ENCODE peak calls at places on chromosomes 13 and 19, in six cellular contexts. F, P, R, Y, T and L are unnamed samples.

GRCh38 chr13:49935171-49936084 is 712 bp downstream of the SPRYD7 start:
- DNase-seq in P (peak; percentile 79), T (peak; percentile 67), F (peak; percentile 30), Y (peak; percentile 66), R (no peak), L (peak; percentile 81)

GRCh38 chr19:41537789-41538188 is 38.2 kb upstream of the CEACAM21 start:
- DNase-seq in T (no peak), F (no peak), R (no peak), Y (no peak), P (peak; percentile 7), L (no peak)

GRCh38 chr19:41860419-41861097 is 503 bp downstream of the RPS19 start:
- DNase-seq in P (no peak), Y (no peak), R (no peak), T (no peak), F (no peak), L (no peak)

GRCh38 chr19:7852851-7853759 is 21.1 kb downstream of the PRR36 start:
- DNase-seq in R (peak; percentile 95), Y (peak; percentile 85), T (peak; percentile 86), F (peak; percentile 78), P (peak; percentile 63), L (no peak)

GRCh38 chr13:57286511-57287098 is 119.6 kb downstream of the PRR20E start:
- DNase-seq in P (no peak), T (no peak), R (no peak), F (no peak), Y (no peak), L (no peak)

GRCh38 chr13:71879129-71879535 is 12.1 kb upstream of the DACH1 start:
- DNase-seq in P (peak; percentile 37), T (no peak), Y (peak; percentile 8), F (no peak), R (peak; percentile 29), L (peak; percentile 55)

GRCh38 chr19:58409010-58409790 is 751 bp downstream of the ZNF584 start:
- DNase-seq in F (no peak), R (no peak), Y (no peak), P (no peak), T (no peak), L (no peak)

GRCh38 chr13:110303644-110304043 is 3.3 kb downstream of the COL4A1 start:
- DNase-seq in Y (no peak), R (no peak), F (no peak), P (no peak), T (no peak), L (no peak)

GRCh38 chr19:44783545-44783944 is 5.9 kb downstream of the CBLC start:
- DNase-seq in P (no peak), F (no peak), Y (no peak), T (no peak), R (no peak), L (no peak)

GRCh38 chr13:81171065-81171647 is 830.2 kb upstream of the SPRY2 start:
- DNase-seq in R (no peak), F (no peak), P (peak; percentile 3), T (no peak), Y (peak; percentile 3), L (no peak)

GRCh38 chr13:92196566-92197256 is 798.3 kb downstream of the GPC5 start:
- DNase-seq in F (no peak), T (no peak), R (no peak), Y (no peak), P (no peak), L (no peak)

GRCh38 chr19:10872551-10873107 is 1.3 kb downstream of the CARM1 start:
- DNase-seq in Y (no peak), T (no peak), F (no peak), P (no peak), R (no peak), L (no peak)

GRCh38 chr13:64798422-64798821 is 2431.7 kb downstream of the PCDH9 start:
- DNase-seq in T (no peak), Y (no peak), P (no peak), R (no peak), F (no peak), L (no peak)

GRCh38 chr13:67140006-67140405 is 90.1 kb downstream of the PCDH9 start:
- DNase-seq in T (no peak), F (no peak), R (no peak), Y (no peak), P (no peak), L (no peak)

GRCh38 chr13:105087941-105088340 is 1447.5 kb downstream of the EFNB2 start:
- DNase-seq in Y (no peak), T (no peak), F (no peak), R (no peak), P (no peak), L (no peak)

GRCh38 chr13:35347679-35348205 is 128.7 kb downstream of the MAB21L1 start:
- DNase-seq in Y (no peak), T (no peak), P (no peak), R (no peak), F (no peak), L (no peak)

GRCh38 chr13:29541400-29541799 is 54.1 kb downstream of the SLC7A1 start:
- DNase-seq in P (no peak), Y (no peak), F (no peak), R (no peak), T (no peak), L (no peak)

GRCh38 chr13:29540799-29541198 is 54.7 kb downstream of the SLC7A1 start:
- DNase-seq in Y (no peak), R (no peak), F (no peak), T (no peak), P (no peak), L (no peak)

GRCh38 chr13:29540334-29540733 is 55.2 kb downstream of the SLC7A1 start:
- DNase-seq in F (no peak), T (no peak), P (no peak), Y (no peak), R (no peak), L (no peak)

GRCh38 chr13:29538625-29538976 is 56.9 kb downstream of the SLC7A1 start:
- DNase-seq in R (no peak), Y (no peak), P (no peak), T (no peak), F (no peak), L (no peak)

DNA sequence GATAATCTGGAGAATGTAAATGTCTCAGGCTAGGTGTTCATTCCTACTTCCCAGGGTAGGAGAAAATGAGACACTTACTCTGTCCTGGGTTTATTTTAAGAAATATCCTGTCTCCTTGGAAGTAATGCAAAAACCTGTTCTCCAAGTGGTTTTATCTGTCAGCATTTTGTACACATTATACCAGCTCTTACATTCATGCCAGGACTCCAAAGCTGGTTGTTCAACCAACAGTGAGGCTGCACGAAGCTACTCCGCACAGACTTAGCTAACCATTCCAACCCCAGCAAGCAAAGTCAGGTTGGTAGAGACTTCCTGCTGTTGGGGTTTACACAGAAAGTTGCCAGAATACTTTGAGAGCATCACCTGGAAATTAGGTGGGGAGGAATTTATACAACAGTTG is 55.6 kb downstream of the SLC7A1 start:
- DNase-seq in T (no peak), Y (no peak), P (no peak), R (no peak), F (no peak), L (no peak)
- TF ChIP-seq CTCF in T (no peak), Y (no peak), P (no peak), R (no peak), F (no peak), L (no peak)

GRCh38 chr19:4570423-4570822 is 10.9 kb upstream of the SEMA6B start:
- DNase-seq in F (no peak), P (no peak), T (no peak), R (no peak), Y (no peak), L (no peak)
- H3K4me1 ChIP-seq in F (peaks cover 18% of the 10 kb centered on the region), P (peaks cover 6% of the 10 kb centered on the region), T (no peaks in the 10 kb centered on the region), R (no peaks in the 10 kb centered on the region), Y (peaks cover 24% of the 10 kb centered on the region), L (peaks cover 6% of the 10 kb centered on the region)

GRCh38 chr19:21260164-21260847 is 68.9 kb downstream of the ZNF708 start:
- DNase-seq in T (no peak), R (no peak), F (no peak), Y (no peak), P (no peak), L (no peak)

GRCh38 chr19:21256722-21257121 is 72.5 kb downstream of the ZNF708 start:
- DNase-seq in P (peak; percentile 43), Y (peak; percentile 23), T (no peak), R (no peak), F (peak; percentile 20), L (peak; percentile 28)
- TF ChIP-seq CTCF in P (peak; percentile 33), Y (peak; percentile 36), T (no peak), R (no peak), F (peak; percentile 64), L (peak; percentile 60)

DNA sequence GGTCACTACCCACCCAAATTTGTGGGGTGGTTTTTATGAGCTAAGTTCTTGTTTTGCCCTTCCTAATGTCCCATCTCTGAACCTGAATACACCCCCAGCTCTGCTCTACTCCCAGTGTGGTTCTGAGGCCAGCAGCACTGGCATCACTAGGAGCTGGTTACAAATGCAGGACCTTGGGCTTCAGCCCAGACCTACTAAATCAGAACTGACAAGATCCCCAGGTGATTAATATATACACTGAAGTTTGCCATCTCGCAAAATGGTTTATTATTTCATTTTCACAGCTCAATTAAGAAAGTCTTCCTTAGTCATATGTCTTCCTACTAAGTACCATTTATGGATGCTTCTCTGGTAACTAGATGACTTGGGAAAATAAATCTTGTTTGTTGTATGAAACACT is 67.8 kb downstream of the FOXO1 start:
- DNase-seq in P (no peak), R (peak; percentile 32), F (no peak), T (no peak), Y (no peak), L (no peak)
- H3K4me1 ChIP-seq in P (peaks cover 10% of the 10 kb centered on the region), R (peaks cover 13% of the 10 kb centered on the region), F (no peaks in the 10 kb centered on the region), T (no peaks in the 10 kb centered on the region), Y (peaks cover 2% of the 10 kb centered on the region), L (peaks cover 2% of the 10 kb centered on the region)